ENCODE peak calls at places on chromosomes 13 and 19, in five cellular contexts. Q is IMR-90, Z is H9, H is neuronal stem cell, W is mesenchymal stem cell. O is an unnamed sample.
A peak's percentile ranks its signal among the peaks of the same experiment; 100 is the strongest.

GRCh38 chr13:110266983-110267382 is 40.0 kb downstream of the COL4A1 start:
- DNase-seq in Q (no peak), Z (peak; percentile 69), H (peak; percentile 58), W (no peak), O (peak; percentile 65)

GRCh38 chr13:25678398-25678797 is 306.6 kb downstream of the ATP8A2 start:
- DNase-seq in Q (no peak), Z (peak; percentile 37), H (no peak), W (no peak), O (no peak)

GRCh38 chr13:100835695-100836094 is 161.1 kb upstream of the TMTC4 start:
- DNase-seq in Q (no peak), Z (no peak), H (no peak), W (no peak), O (no peak)

GRCh38 chr13:30572859-30573275 is 44.9 kb upstream of the USPL1 start:
- DNase-seq in Q (peak; percentile 57), Z (no peak), H (no peak), W (peak; percentile 76), O (no peak)

GRCh38 chr19:3343619-3344502 is 22.5 kb upstream of the NFIC start:
- DNase-seq in Q (peak; percentile 78), Z (peak; percentile 62), H (no peak), W (peak; percentile 69), O (peak; percentile 83)

GRCh38 chr13:57527114-57527770 is 104.3 kb upstream of the PCDH17 start:
- DNase-seq in Q (no peak), Z (no peak), H (no peak), W (no peak), O (no peak)

GRCh38 chr19:54345938-54346386 is 7.0 kb upstream of the LILRA4 start:
- DNase-seq in Q (no peak), Z (no peak), H (no peak), W (no peak), O (no peak)

GRCh38 chr19:927707-928401 is 2.0 kb downstream of the ARID3A start:
- DNase-seq in Q (no peak), Z (peak; percentile 73), H (no peak), W (peak; percentile 41), O (peak; percentile 63)

GRCh38 chr13:97883356-97883755 is 70.1 kb upstream of the IPO5 start:
- DNase-seq in Q (peak; percentile 8), Z (no peak), H (no peak), W (no peak), O (no peak)

GRCh38 chr13:33057019-33057785 is 41.0 kb downstream of the KL start:
- DNase-seq in Q (peak; percentile 6), Z (no peak), H (peak; percentile 54), W (peak; percentile 34), O (peak; percentile 26)

GRCh38 chr13:107743983-107744382 is 471.4 kb downstream of the LIG4 start:
- DNase-seq in Q (peak; percentile 84), Z (no peak), H (no peak), W (peak; percentile 80), O (no peak)

DNA sequence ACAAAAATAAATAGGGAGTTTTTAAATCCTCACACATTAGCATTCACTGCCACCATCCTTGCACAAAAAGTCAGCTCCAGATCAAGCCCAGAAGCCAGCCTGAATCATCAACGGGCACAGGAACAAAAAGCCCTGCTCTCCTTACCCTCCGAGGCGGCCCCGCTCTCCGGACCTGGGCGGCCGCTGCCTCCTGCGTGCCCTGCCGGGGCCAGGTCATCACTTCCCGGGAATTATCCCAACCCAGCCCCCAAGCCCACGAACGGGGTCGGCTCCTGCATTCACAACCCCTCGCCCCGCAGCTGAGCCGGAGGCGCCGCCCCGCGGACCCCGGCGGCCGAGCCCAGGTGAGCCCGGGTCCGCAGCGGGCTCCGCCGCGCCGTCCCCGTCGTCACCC is 754 bp downstream of the DNAJB1 start:
- DNase-seq in Q (peak; percentile 28), Z (no peak), H (no peak), W (no peak), O (no peak)
- H3K14ac ChIP-seq in Q (peak overlapping the region; percentile 96), Z (no peak overlapping the region), H (no peak overlapping the region), W (peak overlapping the region; percentile 39), O (peak overlapping the region; percentile 41)

GRCh38 chr19:21697698-21698097 is 69.7 kb downstream of the ZNF100 start:
- DNase-seq in Q (no peak), Z (no peak), H (no peak), W (no peak), O (peak; percentile 33)
- H3K14ac ChIP-seq in Q (no peak overlapping the region), Z (no peak overlapping the region), H (no peak overlapping the region), W (no peak overlapping the region), O (no peak overlapping the region)

GRCh38 chr13:42228527-42228926 is 43.4 kb upstream of the AKAP11 start:
- DNase-seq in Q (no peak), Z (no peak), H (no peak), W (no peak), O (no peak)

GRCh38 chr13:42229287-42229686 is 42.7 kb upstream of the AKAP11 start:
- DNase-seq in Q (no peak), Z (no peak), H (no peak), W (peak; percentile 24), O (no peak)

GRCh38 chr13:42239644-42240043 is 32.3 kb upstream of the AKAP11 start:
- DNase-seq in Q (peak; percentile 7), Z (no peak), H (no peak), W (peak; percentile 15), O (no peak)

GRCh38 chr13:42232671-42233070 is 39.3 kb upstream of the AKAP11 start:
- DNase-seq in Q (no peak), Z (no peak), H (no peak), W (no peak), O (no peak)

DNA sequence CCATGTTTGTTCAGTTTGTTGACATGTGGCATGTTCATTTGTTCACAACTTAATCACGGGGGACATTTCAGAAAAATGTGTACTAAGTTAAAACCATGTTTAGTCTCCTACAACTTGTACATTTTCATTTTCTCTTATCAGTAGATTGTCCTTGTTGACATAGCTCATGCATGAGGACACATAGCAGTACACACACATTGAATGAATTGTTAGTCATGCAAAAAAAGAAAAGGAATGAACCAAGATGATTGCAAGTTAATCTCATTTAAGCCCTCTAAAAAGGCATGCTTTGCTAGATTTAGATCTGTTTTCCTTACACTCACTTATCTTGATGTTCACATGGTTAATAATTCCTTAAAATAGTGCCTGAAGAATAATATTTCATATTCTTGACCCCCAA is 38.2 kb upstream of the AKAP11 start:
- DNase-seq in Q (peak; percentile 31), Z (no peak), H (no peak), W (no peak), O (no peak)
- H3K14ac ChIP-seq in Q (no peak overlapping the region), Z (no peak overlapping the region), H (no peak overlapping the region), W (no peak overlapping the region), O (no peak overlapping the region)

GRCh38 chr19:42075364-42075615 is 676 bp upstream of the ZNF574 start:
- DNase-seq in Q (no peak), Z (no peak), H (no peak), W (no peak), O (no peak)
- H3K14ac ChIP-seq in Q (peak overlapping the region; percentile 100), Z (peak overlapping the region; percentile 98), H (no peak overlapping the region), W (no peak overlapping the region), O (peak overlapping the region; percentile 88)

GRCh38 chr13:44141213-44141724 is 232.4 kb upstream of the SERP2 start:
- DNase-seq in Q (no peak), Z (no peak), H (no peak), W (no peak), O (no peak)
- H3K14ac ChIP-seq in Q (peak overlapping the region; percentile 99), Z (peak overlapping the region; percentile 84), H (no peak overlapping the region), W (no peak overlapping the region), O (peak overlapping the region; percentile 97)

GRCh38 chr19:15199219-15199651 is 1.6 kb downstream of the NOTCH3 start:
- DNase-seq in Q (no peak), Z (no peak), H (no peak), W (no peak), O (no peak)
- H3K14ac ChIP-seq in Q (peak overlapping the region; percentile 82), Z (no peak overlapping the region), H (peak overlapping the region; percentile 56), W (peak overlapping the region; percentile 37), O (no peak overlapping the region)